ENCODE peak calls at places on chromosomes 13 and 19, in five cellular contexts. B, N, F, E and G are unnamed samples. For H3K9me3, the result is how much of the 10 kb centered on the place peaks cover.

GRCh38 chr19:46803555-46803954 is 15.2 kb upstream of the SLC1A5 start:
- DNase-seq in B (no peak), N (peak), F (no peak), E (peak), G (no peak)

GRCh38 chr13:109119886-109120285 is 490.5 kb downstream of the MYO16 start:
- DNase-seq in B (no peak), N (no peak), F (no peak), E (no peak), G (no peak)

GRCh38 chr19:2983351-2984195 is 6.2 kb downstream of the TLE6 start:
- DNase-seq in B (peak), N (peak), F (no peak), E (peak), G (no peak)

GRCh38 chr13:23667750-23668149 is 97.5 kb downstream of the TNFRSF19 start:
- DNase-seq in B (no peak), N (no peak), F (no peak), E (no peak), G (no peak)

GRCh38 chr19:39671739-39672363 is 16.1 kb downstream of the LGALS16 start:
- DNase-seq in B (no peak), N (peak), F (peak), E (peak), G (no peak)

GRCh38 chr19:7348587-7349230 is at the start of gene ARHGEF18:
- DNase-seq in B (no peak), N (no peak), F (no peak), E (no peak), G (no peak)

GRCh38 chr19:38898788-38899446 is 501 bp downstream of the SIRT2 start:
- DNase-seq in B (no peak), N (peak), F (no peak), E (no peak), G (no peak)

GRCh38 chr13:51339952-51340732 is 651 bp downstream of the SERPINE3 start:
- DNase-seq in B (no peak), N (no peak), F (no peak), E (no peak), G (no peak)

GRCh38 chr13:113412440-113412839 is 40.8 kb downstream of the ADPRHL1 start:
- DNase-seq in B (no peak), N (no peak), F (no peak), E (no peak), G (no peak)

GRCh38 chr19:15161028-15161984 is 39.5 kb downstream of the NOTCH3 start:
- DNase-seq in B (no peak), N (no peak), F (peak), E (peak), G (no peak)

GRCh38 chr13:40152145-40152544 is 496.7 kb downstream of the COG6 start:
- DNase-seq in B (no peak), N (no peak), F (peak), E (no peak), G (no peak)

GRCh38 chr19:58406818-58407657 is 1.4 kb upstream of the ZNF584 start:
- DNase-seq in B (no peak), N (no peak), F (no peak), E (peak), G (no peak)

GRCh38 chr13:43720780-43721397 is 65.9 kb downstream of the ENOX1 start:
- DNase-seq in B (no peak), N (no peak), F (no peak), E (no peak), G (no peak)

GRCh38 chr19:16561382-16561781 is 10.8 kb downstream of the SLC35E1 start:
- DNase-seq in B (no peak), N (no peak), F (no peak), E (no peak), G (no peak)

GRCh38 chr13:46296920-46297319 is 85.2 kb downstream of the LRRC63 start:
- DNase-seq in B (no peak), N (no peak), F (peak), E (no peak), G (no peak)

GRCh38 chr13:95505976-95506375 is 46.5 kb upstream of the CLDN10 start:
- DNase-seq in B (no peak), N (no peak), F (no peak), E (no peak), G (no peak)

GRCh38 chr13:23467048-23467931 is 33.8 kb upstream of the SACS start:
- DNase-seq in B (no peak), N (no peak), F (no peak), E (no peak), G (no peak)

GRCh38 chr13:67416047-67416925 is 186.2 kb upstream of the PCDH9 start:
- DNase-seq in B (no peak), N (no peak), F (no peak), E (peak), G (no peak)

GRCh38 chr13:86559915-86560314 is 760.7 kb upstream of the SLITRK6 start:
- DNase-seq in B (no peak), N (no peak), F (no peak), E (no peak), G (no peak)

GRCh38 chr19:30223866-30224688 is 148.1 kb upstream of the ZNF536 start:
- DNase-seq in B (no peak), N (no peak), F (no peak), E (no peak), G (no peak)

GRCh38 chr19:40754611-40755247 is 3.7 kb downstream of the SNRPA start:
- DNase-seq in B (no peak), N (peak), F (no peak), E (no peak), G (no peak)

GRCh38 chr13:49587311-49587847 is 2.0 kb upstream of the RCBTB1 start:
- DNase-seq in B (no peak), N (no peak), F (no peak), E (no peak), G (no peak)

GRCh38 chr19:6038634-6039405 is 60.9 kb upstream of the RANBP3 start:
- DNase-seq in B (no peak), N (no peak), F (no peak), E (no peak), G (peak)

GRCh38 chr19:29089315-29089855 is 123.6 kb downstream of the UQCRFS1 start:
- DNase-seq in B (no peak), N (no peak), F (no peak), E (no peak), G (no peak)

GRCh38 chr13:79481685-79482052 is 714 bp downstream of the NDFIP2 start:
- DNase-seq in B (no peak), N (peak), F (no peak), E (peak), G (no peak)

GRCh38 chr13:75137911-75138571 is 343.9 kb downstream of the TBC1D4 start:
- DNase-seq in B (no peak), N (no peak), F (no peak), E (no peak), G (no peak)

GRCh38 chr13:86020350-86021002 is 221.3 kb upstream of the SLITRK6 start:
- DNase-seq in B (no peak), N (no peak), F (no peak), E (no peak), G (no peak)

GRCh38 chr13:25847635-25848616 is 203.9 kb downstream of the SHISA2 start:
- DNase-seq in B (no peak), N (no peak), F (no peak), E (no peak), G (no peak)

GRCh38 chr19:18878858-18879578 is 16.9 kb downstream of the CERS1 start:
- DNase-seq in B (no peak), N (no peak), F (no peak), E (no peak), G (peak)

GRCh38 chr19:3893509-3894179 is 13.2 kb downstream of the ATCAY start:
- DNase-seq in B (no peak), N (no peak), F (no peak), E (no peak), G (no peak)

GRCh38 chr13:59514316-59514715 is 649.4 kb downstream of the DIAPH3 start:
- DNase-seq in B (no peak), N (no peak), F (no peak), E (no peak), G (no peak)

GRCh38 chr13:26184791-26185250 is 37.3 kb downstream of the RNF6 start:
- DNase-seq in B (peak), N (peak), F (peak), E (peak), G (no peak)

DNA sequence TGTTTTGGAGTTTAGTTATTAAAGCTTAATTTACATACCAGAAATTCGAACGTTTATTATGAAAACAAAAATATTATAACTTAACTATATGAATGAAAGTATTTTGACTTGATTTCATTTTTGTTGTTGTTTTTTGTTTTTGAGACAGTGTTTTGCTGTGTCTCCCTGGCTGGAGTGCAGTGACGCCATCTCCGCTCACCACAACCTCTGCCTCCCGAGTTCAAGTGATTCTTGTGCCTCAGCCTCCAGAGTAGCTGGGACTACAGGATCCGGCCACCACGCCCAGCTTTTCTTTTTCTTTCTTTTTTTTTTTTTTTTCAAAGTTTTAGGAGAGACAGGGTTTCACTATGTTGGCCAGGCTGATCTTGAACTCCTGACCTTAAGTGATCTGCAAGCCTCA is 392.6 kb downstream of the PCDH17 start:
- DNase-seq in B (no peak), N (no peak), F (no peak), E (no peak), G (no peak)
- H3K9me3 ChIP-seq in B (under half), N (under half), F (under half), E (under half), G (under half)

DNA sequence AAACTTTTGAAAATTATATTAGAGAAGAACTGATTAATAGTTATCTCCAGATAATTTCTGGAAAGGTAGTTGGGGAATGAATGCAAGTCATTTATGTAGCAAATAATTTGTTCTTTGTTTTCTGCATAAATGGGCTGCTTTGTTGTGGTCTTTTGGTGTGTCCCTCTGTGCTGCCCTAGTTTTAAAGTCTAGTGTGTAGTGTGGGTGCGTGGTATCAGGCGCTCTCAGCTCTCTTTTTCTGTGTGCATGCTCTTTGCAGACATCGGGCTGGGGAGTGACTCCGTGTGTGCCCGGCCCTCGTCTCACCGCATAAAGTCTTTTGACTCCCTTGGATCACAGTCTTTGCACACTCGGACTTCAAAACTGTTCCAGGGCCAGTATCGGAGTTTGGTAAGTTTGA is 94.5 kb downstream of the ARHGEF7 start:
- DNase-seq in B (no peak), N (no peak), F (no peak), E (no peak), G (no peak)
- H3K4me3 ChIP-seq in B (no peak), N (no peak), F (no peak), E (no peak), G (no peak)

GRCh38 chr19:12793290-12794195 is 2.3 kb downstream of the JUNB start:
- DNase-seq in B (peak), N (peak), F (peak), E (peak), G (peak)
- TF ChIP-seq CTCF in B (no peak), N (no peak), F (no peak), E (no peak), G (no peak)

DNA sequence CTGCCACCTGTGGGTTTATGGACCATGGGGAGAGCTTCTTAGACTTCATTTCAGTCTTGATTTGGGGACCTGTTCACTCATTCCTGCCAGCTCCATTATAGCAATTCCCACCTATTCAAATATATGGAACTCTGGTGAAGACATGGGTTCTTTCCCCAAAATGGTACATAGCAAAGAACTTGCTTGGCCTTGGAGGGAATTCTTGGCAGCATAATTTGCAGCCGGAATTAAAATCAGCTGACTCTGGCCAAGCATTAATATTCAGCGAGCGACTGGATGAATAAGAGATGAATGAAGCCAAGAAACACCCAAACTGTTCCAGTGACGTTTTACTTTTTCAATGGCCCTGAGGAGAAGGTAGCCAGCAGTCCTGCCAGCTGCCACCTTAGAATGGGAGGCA is 88.4 kb upstream of the SOX1 start:
- DNase-seq in B (no peak), N (no peak), F (no peak), E (no peak), G (no peak)
- H3K9me3 ChIP-seq in B (under half), N (under half), F (under half), E (under half), G (under half)